ENCODE peak calls at places on chromosome 17, in six cellular contexts. G is Right ventricle myocardium superior, Q is ovary, N is stromal cell of bone marrow, A is Kasumi-1, O is NCI-H2029. J is an unnamed sample.

GRCh38 chr17:40522961-40523310 is 21.5 kb upstream of the TNS4 start:
- DNase-seq in G (no peak), Q (no peak), N (no peak), A (no peak), O (no peak), J (no peak)

GRCh38 chr17:14790518-14790917 is 474.6 kb downstream of the PMP22 start:
- DNase-seq in G (no peak), Q (no peak), N (peak), A (peak), O (no peak), J (no peak)

GRCh38 chr17:5045496-5045895 is 10.3 kb upstream of the SLC52A1 start:
- DNase-seq in G (no peak), Q (no peak), N (no peak), A (no peak), O (no peak), J (no peak)

GRCh38 chr17:60455378-60455777 is 33.1 kb downstream of the CHCT1 start:
- DNase-seq in G (no peak), Q (no peak), N (no peak), A (no peak), O (no peak), J (no peak)

GRCh38 chr17:55056530-55056929 is 88.0 kb downstream of the STXBP4 start:
- DNase-seq in G (no peak), Q (no peak), N (no peak), A (no peak), O (peak), J (peak)

GRCh38 chr17:57235124-57235523 is 21.2 kb upstream of the MSI2 start:
- DNase-seq in G (no peak), Q (no peak), N (no peak), A (no peak), O (no peak), J (no peak)

GRCh38 chr17:78306913-78307312 is 53.0 kb downstream of the SOCS3 start:
- DNase-seq in G (no peak), Q (no peak), N (no peak), A (no peak), O (no peak), J (no peak)

GRCh38 chr17:71679832-71680231 is 441.0 kb upstream of the SOX9 start:
- DNase-seq in G (no peak), Q (no peak), N (no peak), A (no peak), O (no peak), J (no peak)

GRCh38 chr17:32319548-32319905 is 22.4 kb downstream of the C17orf75 start:
- DNase-seq in G (peak), Q (peak), N (peak), A (peak), O (peak), J (peak)

J was measured in ureter.